ENCODE peak calls at places on chromosome 13, in eight cellular contexts. X, C, V, T, N, A, S and H are unnamed samples.

GRCh38 chr13:106530907-106531520 is 4.4 kb downstream of the EFNB2 start:
- DNase-seq in A (no peak), N (no peak), X (no peak), C (no peak), T (no peak), S (no peak), V (no peak), H (no peak)

GRCh38 chr13:48448285-48448962 is 35.5 kb upstream of the LPAR6 start:
- DNase-seq in X (no peak), A (no peak), V (no peak), S (no peak), N (no peak), C (no peak), T (no peak), H (no peak)

GRCh38 chr13:95833126-95833525 is 156.2 kb downstream of the DNAJC3 start:
- DNase-seq in V (no peak), X (peak; percentile 2), T (no peak), N (no peak), S (no peak), A (no peak), C (no peak), H (no peak)

GRCh38 chr13:69287050-69287698 is 820.5 kb upstream of the ATXN8OS start:
- DNase-seq in C (no peak), N (no peak), V (no peak), A (no peak), T (no peak), S (no peak), X (no peak), H (no peak)

GRCh38 chr13:114078501-114079451 is 53.6 kb downstream of the RASA3 start:
- DNase-seq in S (no peak), T (peak; percentile 64), V (no peak), N (peak; percentile 59), A (no peak), X (peak; percentile 89), C (no peak), H (no peak)

GRCh38 chr13:27182844-27183497 is 11.4 kb upstream of the USP12 start:
- DNase-seq in A (no peak), N (no peak), C (no peak), S (peak; percentile 48), V (no peak), X (peak; percentile 93), T (peak; percentile 81), H (no peak)

GRCh38 chr13:112363867-112364528 is 12.2 kb upstream of the SPACA7 start:
- DNase-seq in C (no peak), A (no peak), N (no peak), X (no peak), T (no peak), V (no peak), S (no peak), H (no peak)

GRCh38 chr13:96053003-96053703 is at the start of gene UGGT2:
- DNase-seq in N (peak; percentile 97), C (peak; percentile 88), V (peak; percentile 87), X (peak; percentile 94), S (peak; percentile 85), T (peak; percentile 95), A (no peak), H (no peak)

GRCh38 chr13:29956771-29957170 is 106.4 kb upstream of the UBL3 start:
- DNase-seq in T (no peak), X (no peak), V (no peak), C (no peak), S (no peak), A (no peak), N (no peak), H (no peak)

GRCh38 chr13:28055362-28055761 is 45.0 kb downstream of the FLT3 start:
- DNase-seq in A (no peak), V (no peak), N (no peak), S (no peak), X (no peak), T (no peak), C (no peak), H (no peak)

GRCh38 chr13:66265446-66265845 is 964.7 kb downstream of the PCDH9 start:
- DNase-seq in T (no peak), S (no peak), C (no peak), X (no peak), A (no peak), N (no peak), V (no peak), H (no peak)

GRCh38 chr13:24511824-24512207 is 762 bp downstream of the PARP4 start:
- DNase-seq in X (no peak), S (peak; percentile 37), V (no peak), A (no peak), T (no peak), N (no peak), C (no peak), H (no peak)

GRCh38 chr13:73828811-73829210 is 305.4 kb downstream of the KLF12 start:
- DNase-seq in C (no peak), V (no peak), X (no peak), T (no peak), S (no peak), N (no peak), A (no peak), H (no peak)

GRCh38 chr13:80083097-80083429 is 257.9 kb downstream of the SPRY2 start:
- DNase-seq in C (no peak), T (no peak), A (no peak), S (no peak), X (no peak), N (no peak), V (no peak), H (no peak)

GRCh38 chr13:73765651-73766384 is 368.4 kb downstream of the KLF12 start:
- DNase-seq in C (peak; percentile 57), S (peak; percentile 18), X (peak; percentile 68), V (peak; percentile 11), N (peak; percentile 71), T (peak; percentile 74), A (peak; percentile 89), H (peak; percentile 56)

GRCh38 chr13:114025432-114026127 is 51.7 kb upstream of the C13orf46 start:
- DNase-seq in N (no peak), V (no peak), T (peak; percentile 88), A (no peak), S (no peak), C (no peak), X (peak; percentile 28), H (no peak)

GRCh38 chr13:37306778-37307544 is 201.5 kb upstream of the CSNK1A1L start:
- DNase-seq in N (no peak), T (peak; percentile 93), V (no peak), X (peak; percentile 93), C (no peak), A (no peak), S (no peak), H (no peak)

GRCh38 chr13:110425444-110425780 is 118.3 kb downstream of the COL4A2 start:
- DNase-seq in A (no peak), C (no peak), T (peak; percentile 90), N (no peak), X (no peak), S (no peak), V (no peak), H (no peak)
- TF ChIP-seq CTCF in A (no peak), C (no peak), T (no peak), N (no peak), X (no peak), S (no peak), V (no peak), H (no peak)

DNA sequence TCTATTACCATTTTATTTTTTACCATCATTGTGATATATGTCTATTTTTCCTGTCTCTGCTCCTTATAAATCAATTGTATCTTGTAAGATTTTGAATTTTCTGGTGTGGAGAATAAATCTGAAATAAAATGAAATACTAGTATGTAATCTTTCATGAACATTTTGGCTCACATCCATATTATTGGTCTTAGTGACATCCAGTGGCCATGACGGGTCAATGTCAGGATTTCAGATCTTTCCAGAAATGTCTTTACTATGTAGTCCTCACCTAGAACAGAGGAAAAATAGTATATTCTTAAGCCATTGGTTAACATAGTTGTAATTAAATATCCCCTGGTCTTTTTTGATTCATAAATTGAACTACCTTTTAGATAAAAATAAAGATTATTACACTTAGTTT is 109.8 kb upstream of the GPC6 start:
- DNase-seq in S (no peak), V (no peak), T (peak; percentile 11), X (no peak), A (no peak), C (no peak), N (no peak), H (no peak)
- TF ChIP-seq CTCF in S (no peak), V (peak; percentile 21), T (no peak), X (no peak), A (no peak), C (no peak), N (no peak), H (no peak)

DNA sequence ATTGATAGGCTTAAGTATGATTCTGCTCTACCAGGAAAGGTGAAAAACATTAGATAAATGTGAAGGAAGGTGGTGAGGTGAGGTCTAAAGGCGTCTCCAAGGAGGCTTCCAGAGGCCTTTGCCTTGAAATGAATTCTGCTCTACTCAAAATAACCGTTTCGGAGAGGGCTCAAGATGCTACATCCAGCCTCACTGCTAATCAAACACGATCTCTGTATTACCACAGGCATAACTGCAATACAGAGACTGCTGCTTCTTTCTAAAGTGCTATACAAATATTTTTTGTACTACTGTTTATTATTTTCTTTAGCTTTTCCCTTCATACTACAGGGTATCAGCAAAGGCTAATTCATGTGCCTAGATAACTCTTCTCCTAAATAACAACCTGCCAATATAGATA is 16.8 kb downstream of the MBNL2 start:
- DNase-seq in C (no peak), T (no peak), V (no peak), S (no peak), A (no peak), X (no peak), N (no peak), H (no peak)
- TF ChIP-seq CTCF in C (no peak), T (no peak), V (no peak), S (no peak), A (no peak), X (no peak), N (no peak), H (no peak)

DNA sequence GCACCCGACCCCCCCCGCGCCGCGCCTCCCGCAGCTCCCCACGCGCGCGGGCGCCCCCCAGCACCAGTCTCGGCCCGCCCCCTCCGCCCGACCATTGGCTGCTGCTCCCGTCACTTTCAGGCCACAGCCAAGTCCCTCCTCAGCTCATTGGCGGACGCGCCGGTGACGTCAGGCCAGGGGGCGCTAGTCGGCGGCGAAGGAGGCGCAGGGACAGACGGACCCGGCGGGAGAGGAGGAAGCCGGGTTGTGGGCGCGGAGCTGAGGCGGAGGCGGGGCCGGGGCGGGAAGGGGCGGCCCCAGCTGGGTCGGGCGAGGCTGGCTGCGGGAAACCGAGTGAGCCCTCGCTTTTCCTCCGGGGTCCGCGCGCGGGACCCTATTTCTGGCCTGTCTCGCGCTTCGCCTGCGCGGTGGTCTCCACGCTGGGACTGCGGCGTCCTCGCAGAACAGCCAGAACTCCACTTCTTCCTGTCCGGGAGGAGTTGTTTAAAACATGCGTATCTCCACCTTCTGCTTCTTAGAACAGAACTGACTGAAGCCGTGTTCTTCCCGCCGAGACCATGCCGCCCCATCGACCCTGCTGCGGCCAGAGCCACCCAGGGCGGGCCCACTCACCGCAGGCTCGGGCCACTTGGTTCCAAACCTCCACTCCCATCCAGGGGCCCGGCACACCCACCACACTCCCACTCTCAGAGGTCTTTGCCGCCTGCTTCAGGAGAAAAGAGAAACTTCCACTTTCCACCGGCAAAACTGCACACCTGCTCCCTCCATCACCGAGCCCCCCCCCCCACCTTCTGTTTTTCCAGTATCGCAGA is 459 bp upstream of the TMTC4 start:
- DNase-seq in C (peak; percentile 99), T (peak; percentile 97), S (peak; percentile 99), A (peak; percentile 100), V (peak; percentile 100), N (peak; percentile 99), X (peak; percentile 97), H (peak; percentile 99)
- TF ChIP-seq CTCF in C (peak; percentile 31), T (peak; percentile 26), S (no peak), A (peak; percentile 27), V (peak; percentile 35), N (peak; percentile 43), X (peak; percentile 39), H (peak; percentile 26)